ENCODE peak calls at places on chromosome 7, in six cellular contexts. One of them, this sample, is unnamed.

GRCh38 chr7:101829856-101830255 is 12.4 kb downstream of the CUX1 start:
- DNase-seq in CD4-positive, alpha-beta T cell: no peak
- DNase-seq in RWPE1: no peak
- DNase-seq in GM13977: no peak
- DNase-seq in fibroblast of the aortic adventitia: no peak
- DNase-seq in progenitor cell of endocrine pancreas: no peak
- DNase-seq in this sample: no peak

GRCh38 chr7:44268671-44269070 is 56.7 kb downstream of the CAMK2B start:
- DNase-seq in progenitor cell of endocrine pancreas: no peak
- DNase-seq in fibroblast of the aortic adventitia: no peak
- DNase-seq in GM13977: no peak
- DNase-seq in CD4-positive, alpha-beta T cell: no peak
- DNase-seq in RWPE1: no peak
- DNase-seq in this sample: no peak

GRCh38 chr7:3159445-3159844 is 115.8 kb upstream of the CARD11 start:
- DNase-seq in progenitor cell of endocrine pancreas: no peak
- DNase-seq in fibroblast of the aortic adventitia: no peak
- DNase-seq in CD4-positive, alpha-beta T cell: no peak
- DNase-seq in RWPE1: no peak
- DNase-seq in GM13977: no peak
- DNase-seq in this sample: no peak

GRCh38 chr7:1845536-1846311 is 175.6 kb downstream of the ELFN1 start:
- DNase-seq in fibroblast of the aortic adventitia: no peak
- DNase-seq in progenitor cell of endocrine pancreas: no peak
- DNase-seq in RWPE1: no peak
- DNase-seq in CD4-positive, alpha-beta T cell: no peak
- DNase-seq in GM13977: no peak
- DNase-seq in this sample: peak

GRCh38 chr7:90383422-90383821 is 19.8 kb upstream of the CLDN12 start:
- DNase-seq in fibroblast of the aortic adventitia: peak
- DNase-seq in GM13977: no peak
- DNase-seq in progenitor cell of endocrine pancreas: no peak
- DNase-seq in CD4-positive, alpha-beta T cell: no peak
- DNase-seq in RWPE1: peak
- DNase-seq in this sample: no peak

GRCh38 chr7:4681218-4681851 is 760 bp upstream of the FOXK1 start:
- DNase-seq in RWPE1: no peak
- DNase-seq in GM13977: no peak
- DNase-seq in fibroblast of the aortic adventitia: no peak
- DNase-seq in CD4-positive, alpha-beta T cell: no peak
- DNase-seq in progenitor cell of endocrine pancreas: no peak
- DNase-seq in this sample: no peak

GRCh38 chr7:14687777-14688176 is 214.8 kb downstream of the DGKB start:
- DNase-seq in RWPE1: peak
- DNase-seq in progenitor cell of endocrine pancreas: no peak
- DNase-seq in CD4-positive, alpha-beta T cell: no peak
- DNase-seq in fibroblast of the aortic adventitia: peak
- DNase-seq in GM13977: no peak
- DNase-seq in this sample: no peak

GRCh38 chr7:104548861-104549260 is 220.5 kb downstream of the LHFPL3 start:
- DNase-seq in progenitor cell of endocrine pancreas: no peak
- DNase-seq in GM13977: no peak
- DNase-seq in fibroblast of the aortic adventitia: no peak
- DNase-seq in CD4-positive, alpha-beta T cell: no peak
- DNase-seq in RWPE1: no peak
- DNase-seq in this sample: no peak

GRCh38 chr7:22885824-22886255 is 63.2 kb upstream of the TOMM7 start:
- DNase-seq in GM13977: peak
- DNase-seq in fibroblast of the aortic adventitia: no peak
- DNase-seq in RWPE1: no peak
- DNase-seq in progenitor cell of endocrine pancreas: no peak
- DNase-seq in CD4-positive, alpha-beta T cell: peak
- DNase-seq in this sample: peak

GRCh38 chr7:140506788-140507464 is 27.6 kb upstream of the MKRN1 start:
- DNase-seq in CD4-positive, alpha-beta T cell: no peak
- DNase-seq in progenitor cell of endocrine pancreas: no peak
- DNase-seq in fibroblast of the aortic adventitia: peak
- DNase-seq in GM13977: no peak
- DNase-seq in RWPE1: no peak
- DNase-seq in this sample: peak

GRCh38 chr7:140497241-140497769 is 18.0 kb upstream of the MKRN1 start:
- DNase-seq in GM13977: no peak
- DNase-seq in progenitor cell of endocrine pancreas: no peak
- DNase-seq in fibroblast of the aortic adventitia: no peak
- DNase-seq in CD4-positive, alpha-beta T cell: no peak
- DNase-seq in RWPE1: no peak
- DNase-seq in this sample: no peak

DNA sequence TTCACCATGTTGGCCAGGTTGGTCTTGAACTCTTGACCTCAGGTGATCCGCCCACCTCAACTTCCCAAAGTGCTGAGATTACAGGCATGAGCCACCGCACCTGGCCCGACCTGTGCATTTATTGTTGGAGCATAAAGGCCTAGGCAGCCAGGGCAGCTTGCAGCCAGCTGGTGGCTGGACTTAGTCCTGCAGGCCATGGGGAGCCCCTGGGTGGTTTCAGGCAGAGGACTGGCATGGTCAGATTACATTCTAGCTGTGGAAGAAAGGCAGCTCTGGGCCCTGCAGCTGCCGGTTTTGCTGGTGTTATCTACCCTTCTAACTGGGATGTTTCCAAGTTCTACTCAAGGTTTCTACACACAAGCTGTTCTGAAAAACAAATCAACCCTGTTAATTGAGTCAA is 22.6 kb upstream of the MKRN1 start:
- DNase-seq in RWPE1: no peak
- DNase-seq in CD4-positive, alpha-beta T cell: no peak
- DNase-seq in GM13977: no peak
- DNase-seq in progenitor cell of endocrine pancreas: no peak
- DNase-seq in fibroblast of the aortic adventitia: no peak
- DNase-seq in this sample: no peak
- TF ChIP-seq CTCF in RWPE1: no peak
- TF ChIP-seq CTCF in CD4-positive, alpha-beta T cell: no peak
- TF ChIP-seq CTCF in GM13977: no peak
- TF ChIP-seq CTCF in progenitor cell of endocrine pancreas: no peak
- TF ChIP-seq CTCF in fibroblast of the aortic adventitia: no peak
- TF ChIP-seq CTCF in this sample: no peak

DNA sequence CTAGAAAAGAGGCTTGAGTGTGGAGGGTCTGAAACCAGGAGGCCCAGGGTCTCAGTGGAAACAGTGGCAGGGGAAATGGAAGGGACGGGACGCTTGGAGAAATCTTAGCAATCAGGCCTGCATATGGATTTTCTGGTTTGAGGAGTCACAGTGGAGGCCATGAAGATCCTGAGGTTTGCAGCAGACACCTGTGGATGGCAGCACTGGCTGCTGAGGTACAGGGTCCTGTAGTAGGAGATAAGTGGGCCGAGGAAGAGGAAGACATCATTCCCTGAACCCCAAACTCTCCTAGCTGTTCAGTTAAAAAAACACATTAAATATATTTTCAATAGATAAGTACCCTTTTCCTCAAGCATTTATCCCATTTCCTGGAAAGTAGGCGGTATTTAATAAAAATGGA is 208.8 kb upstream of the IGFBP3 start:
- DNase-seq in fibroblast of the aortic adventitia: no peak
- DNase-seq in progenitor cell of endocrine pancreas: no peak
- DNase-seq in RWPE1: peak
- DNase-seq in CD4-positive, alpha-beta T cell: no peak
- DNase-seq in GM13977: no peak
- DNase-seq in this sample: no peak
- TF ChIP-seq CTCF in fibroblast of the aortic adventitia: no peak
- TF ChIP-seq CTCF in progenitor cell of endocrine pancreas: no peak
- TF ChIP-seq CTCF in RWPE1: no peak
- TF ChIP-seq CTCF in CD4-positive, alpha-beta T cell: no peak
- TF ChIP-seq CTCF in GM13977: no peak
- TF ChIP-seq CTCF in this sample: no peak

GRCh38 chr7:130207033-130207432 is 627 bp upstream of the SSMEM1 start:
- DNase-seq in fibroblast of the aortic adventitia: no peak
- DNase-seq in CD4-positive, alpha-beta T cell: no peak
- DNase-seq in RWPE1: no peak
- DNase-seq in progenitor cell of endocrine pancreas: no peak
- DNase-seq in GM13977: no peak
- DNase-seq in this sample: no peak
- TF ChIP-seq CTCF in fibroblast of the aortic adventitia: no peak
- TF ChIP-seq CTCF in CD4-positive, alpha-beta T cell: no peak
- TF ChIP-seq CTCF in RWPE1: no peak
- TF ChIP-seq CTCF in progenitor cell of endocrine pancreas: no peak
- TF ChIP-seq CTCF in GM13977: no peak
- TF ChIP-seq CTCF in this sample: no peak

GRCh38 chr7:68542831-68543230 is 1055.4 kb upstream of the AUTS2 start:
- DNase-seq in RWPE1: no peak
- DNase-seq in CD4-positive, alpha-beta T cell: no peak
- DNase-seq in GM13977: no peak
- DNase-seq in progenitor cell of endocrine pancreas: no peak
- DNase-seq in fibroblast of the aortic adventitia: no peak
- DNase-seq in this sample: no peak

GRCh38 chr7:68535266-68535665 is 1063.0 kb upstream of the AUTS2 start:
- DNase-seq in progenitor cell of endocrine pancreas: no peak
- DNase-seq in CD4-positive, alpha-beta T cell: no peak
- DNase-seq in RWPE1: no peak
- DNase-seq in fibroblast of the aortic adventitia: no peak
- DNase-seq in GM13977: no peak
- DNase-seq in this sample: no peak

GRCh38 chr7:68537228-68538071 is 1060.8 kb upstream of the AUTS2 start:
- DNase-seq in CD4-positive, alpha-beta T cell: no peak
- DNase-seq in RWPE1: no peak
- DNase-seq in progenitor cell of endocrine pancreas: no peak
- DNase-seq in GM13977: no peak
- DNase-seq in fibroblast of the aortic adventitia: no peak
- DNase-seq in this sample: no peak
- TF ChIP-seq CTCF in CD4-positive, alpha-beta T cell: no peak
- TF ChIP-seq CTCF in RWPE1: no peak
- TF ChIP-seq CTCF in progenitor cell of endocrine pancreas: no peak
- TF ChIP-seq CTCF in GM13977: no peak
- TF ChIP-seq CTCF in fibroblast of the aortic adventitia: no peak
- TF ChIP-seq CTCF in this sample: no peak

GRCh38 chr7:11210374-11210773 is 236.7 kb downstream of the PHF14 start:
- DNase-seq in GM13977: no peak
- DNase-seq in progenitor cell of endocrine pancreas: no peak
- DNase-seq in RWPE1: no peak
- DNase-seq in fibroblast of the aortic adventitia: no peak
- DNase-seq in CD4-positive, alpha-beta T cell: no peak
- DNase-seq in this sample: no peak

GRCh38 chr7:11203688-11204087 is 230.0 kb downstream of the PHF14 start:
- DNase-seq in CD4-positive, alpha-beta T cell: no peak
- DNase-seq in progenitor cell of endocrine pancreas: no peak
- DNase-seq in GM13977: no peak
- DNase-seq in RWPE1: no peak
- DNase-seq in fibroblast of the aortic adventitia: no peak
- DNase-seq in this sample: peak

GRCh38 chr7:11206131-11206921 is 232.7 kb downstream of the PHF14 start:
- DNase-seq in progenitor cell of endocrine pancreas: no peak
- DNase-seq in CD4-positive, alpha-beta T cell: no peak
- DNase-seq in fibroblast of the aortic adventitia: no peak
- DNase-seq in RWPE1: no peak
- DNase-seq in GM13977: no peak
- DNase-seq in this sample: no peak

GRCh38 chr7:11203224-11203623 is 229.6 kb downstream of the PHF14 start:
- DNase-seq in progenitor cell of endocrine pancreas: no peak
- DNase-seq in GM13977: no peak
- DNase-seq in RWPE1: no peak
- DNase-seq in CD4-positive, alpha-beta T cell: no peak
- DNase-seq in fibroblast of the aortic adventitia: no peak
- DNase-seq in this sample: no peak

DNA sequence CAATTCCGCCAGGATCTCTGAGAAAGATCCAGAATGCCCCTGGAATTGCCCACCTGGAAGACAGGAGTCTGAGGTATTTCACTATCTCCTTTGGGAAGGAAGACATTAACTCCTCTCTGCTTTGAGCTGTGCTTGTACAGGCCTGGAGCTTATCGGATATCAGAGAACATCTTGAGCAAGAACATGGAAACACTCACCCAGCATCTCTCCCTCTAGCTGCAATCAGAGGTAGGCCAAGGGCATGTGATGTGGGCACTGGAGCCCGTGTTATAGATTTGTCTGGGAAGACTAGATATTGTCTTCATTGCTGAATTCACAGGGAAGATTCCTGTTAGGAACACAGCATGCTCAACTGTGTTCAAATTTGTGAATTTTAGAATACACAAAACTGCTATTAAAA is 233.9 kb downstream of the PHF14 start:
- DNase-seq in progenitor cell of endocrine pancreas: no peak
- DNase-seq in fibroblast of the aortic adventitia: no peak
- DNase-seq in RWPE1: no peak
- DNase-seq in GM13977: no peak
- DNase-seq in CD4-positive, alpha-beta T cell: no peak
- DNase-seq in this sample: no peak
- TF ChIP-seq CTCF in progenitor cell of endocrine pancreas: no peak
- TF ChIP-seq CTCF in fibroblast of the aortic adventitia: peak
- TF ChIP-seq CTCF in RWPE1: no peak
- TF ChIP-seq CTCF in GM13977: no peak
- TF ChIP-seq CTCF in CD4-positive, alpha-beta T cell: no peak
- TF ChIP-seq CTCF in this sample: no peak

DNA sequence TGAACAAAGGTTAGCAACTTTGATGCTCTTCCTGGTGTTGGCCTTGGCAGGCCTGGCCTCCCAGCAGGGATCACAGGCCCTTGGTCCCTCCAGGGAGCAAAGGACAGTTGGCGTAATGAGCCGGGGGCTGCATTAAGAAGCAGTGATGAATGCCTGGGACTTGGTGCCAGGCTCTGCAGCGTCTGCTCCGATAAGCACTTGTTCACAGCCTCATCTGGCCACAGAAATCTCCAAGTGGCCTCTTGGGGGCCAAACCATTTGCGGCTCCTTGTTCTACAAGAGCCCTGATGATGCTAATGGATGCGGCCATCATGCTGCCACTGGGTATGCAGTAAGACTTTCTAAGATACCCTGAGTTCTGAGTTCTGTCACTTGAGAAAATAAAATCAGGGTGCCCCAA is 31.8 kb downstream of the CRHR2 start:
- DNase-seq in progenitor cell of endocrine pancreas: no peak
- DNase-seq in RWPE1: no peak
- DNase-seq in CD4-positive, alpha-beta T cell: no peak
- DNase-seq in fibroblast of the aortic adventitia: no peak
- DNase-seq in GM13977: no peak
- DNase-seq in this sample: peak
- TF ChIP-seq CTCF in progenitor cell of endocrine pancreas: no peak
- TF ChIP-seq CTCF in RWPE1: no peak
- TF ChIP-seq CTCF in CD4-positive, alpha-beta T cell: no peak
- TF ChIP-seq CTCF in fibroblast of the aortic adventitia: no peak
- TF ChIP-seq CTCF in GM13977: no peak
- TF ChIP-seq CTCF in this sample: peak

DNA sequence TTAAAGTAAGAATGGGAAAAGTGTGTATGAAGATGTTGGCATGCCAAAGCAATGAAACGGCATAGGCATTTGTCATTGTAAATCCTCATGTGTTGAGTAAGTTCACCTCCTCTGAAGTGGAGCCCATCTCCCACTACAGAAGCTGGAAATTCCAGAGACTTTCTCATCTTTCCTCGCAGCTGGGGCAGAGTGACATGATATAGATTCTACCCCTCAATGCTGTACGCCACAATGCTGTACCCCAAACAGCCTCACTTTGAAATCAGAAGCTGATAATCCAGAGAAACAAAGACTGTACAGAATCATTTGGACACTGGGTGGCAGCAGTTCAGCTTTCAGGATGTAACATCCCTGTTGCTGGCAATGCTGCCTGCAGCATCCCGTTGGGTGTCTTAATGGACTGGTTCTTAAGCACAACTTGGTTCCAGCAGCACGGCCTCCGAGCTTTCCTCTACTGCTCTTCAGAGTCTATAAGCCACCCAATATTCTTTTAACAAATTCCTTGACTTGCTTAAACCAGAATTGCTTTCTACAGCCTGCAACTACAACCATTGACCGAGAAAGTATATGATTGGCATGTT is 18.8 kb downstream of the ZC3HAV1L start:
- DNase-seq in GM13977: peak
- DNase-seq in CD4-positive, alpha-beta T cell: peak
- DNase-seq in fibroblast of the aortic adventitia: peak
- DNase-seq in progenitor cell of endocrine pancreas: peak
- DNase-seq in RWPE1: peak
- DNase-seq in this sample: peak
- TF ChIP-seq CTCF in GM13977: peak
- TF ChIP-seq CTCF in CD4-positive, alpha-beta T cell: peak
- TF ChIP-seq CTCF in fibroblast of the aortic adventitia: peak
- TF ChIP-seq CTCF in progenitor cell of endocrine pancreas: peak
- TF ChIP-seq CTCF in RWPE1: peak
- TF ChIP-seq CTCF in this sample: peak

GRCh38 chr7:118590107-118590506 is 365.6 kb downstream of the ANKRD7 start:
- DNase-seq in RWPE1: no peak
- DNase-seq in GM13977: no peak
- DNase-seq in progenitor cell of endocrine pancreas: no peak
- DNase-seq in CD4-positive, alpha-beta T cell: no peak
- DNase-seq in fibroblast of the aortic adventitia: no peak
- DNase-seq in this sample: peak
- TF ChIP-seq CTCF in RWPE1: peak
- TF ChIP-seq CTCF in GM13977: peak
- TF ChIP-seq CTCF in progenitor cell of endocrine pancreas: peak
- TF ChIP-seq CTCF in CD4-positive, alpha-beta T cell: no peak
- TF ChIP-seq CTCF in fibroblast of the aortic adventitia: no peak
- TF ChIP-seq CTCF in this sample: peak

This sample was measured in glutamatergic neuron.